ENCODE peak calls at places on chromosomes 4 and X, in seven cellular contexts. One of them, this sample, is unnamed.

GRCh38 chr4:108492816-108493595 is 127.4 kb upstream of the RPL34 start:
- DNase-seq in choroid plexus epithelial cell: peak
- DNase-seq in fibroblast of villous mesenchyme: peak
- DNase-seq in Calu3: peak
- DNase-seq in transverse colon: peak
- DNase-seq in fibroblast of pulmonary artery: no peak
- DNase-seq in breast epithelium: no peak
- DNase-seq in this sample: peak

GRCh38 chr4:159142254-159142653 is 39.4 kb downstream of the RAPGEF2 start:
- DNase-seq in breast epithelium: no peak
- DNase-seq in transverse colon: no peak
- DNase-seq in Calu3: no peak
- DNase-seq in fibroblast of pulmonary artery: peak
- DNase-seq in fibroblast of villous mesenchyme: no peak
- DNase-seq in choroid plexus epithelial cell: peak
- DNase-seq in this sample: no peak

GRCh38 chrX:37423864-37424569 is 74.9 kb downstream of the PRRG1 start:
- DNase-seq in fibroblast of villous mesenchyme: no peak
- DNase-seq in fibroblast of pulmonary artery: peak
- DNase-seq in Calu3: no peak
- DNase-seq in choroid plexus epithelial cell: peak
- DNase-seq in transverse colon: no peak
- DNase-seq in breast epithelium: no peak
- DNase-seq in this sample: no peak

GRCh38 chr4:77174426-77174825 is 17.4 kb downstream of the CCNG2 start:
- DNase-seq in fibroblast of pulmonary artery: no peak
- DNase-seq in Calu3: no peak
- DNase-seq in breast epithelium: no peak
- DNase-seq in transverse colon: no peak
- DNase-seq in choroid plexus epithelial cell: no peak
- DNase-seq in fibroblast of villous mesenchyme: no peak
- DNase-seq in this sample: no peak

GRCh38 chr4:161714022-161714751 is 449.6 kb downstream of the FSTL5 start:
- DNase-seq in fibroblast of pulmonary artery: peak
- DNase-seq in fibroblast of villous mesenchyme: peak
- DNase-seq in choroid plexus epithelial cell: peak
- DNase-seq in Calu3: no peak
- DNase-seq in transverse colon: no peak
- DNase-seq in breast epithelium: no peak
- DNase-seq in this sample: no peak

GRCh38 chr4:111362891-111363290 is 740.0 kb upstream of the PITX2 start:
- DNase-seq in fibroblast of pulmonary artery: peak
- DNase-seq in choroid plexus epithelial cell: peak
- DNase-seq in Calu3: no peak
- DNase-seq in breast epithelium: no peak
- DNase-seq in fibroblast of villous mesenchyme: peak
- DNase-seq in transverse colon: no peak
- DNase-seq in this sample: no peak

GRCh38 chr4:113602829-113603228 is 158.7 kb downstream of the CAMK2D start:
- DNase-seq in breast epithelium: no peak
- DNase-seq in fibroblast of villous mesenchyme: no peak
- DNase-seq in choroid plexus epithelial cell: no peak
- DNase-seq in Calu3: no peak
- DNase-seq in fibroblast of pulmonary artery: no peak
- DNase-seq in transverse colon: no peak
- DNase-seq in this sample: no peak

GRCh38 chr4:160826339-160826679 is 1337.5 kb downstream of the FSTL5 start:
- DNase-seq in fibroblast of pulmonary artery: no peak
- DNase-seq in transverse colon: no peak
- DNase-seq in breast epithelium: no peak
- DNase-seq in fibroblast of villous mesenchyme: no peak
- DNase-seq in choroid plexus epithelial cell: no peak
- DNase-seq in Calu3: peak
- DNase-seq in this sample: no peak

GRCh38 chr4:62482355-62482754 is 1282.2 kb downstream of the ADGRL3 start:
- DNase-seq in fibroblast of pulmonary artery: no peak
- DNase-seq in choroid plexus epithelial cell: no peak
- DNase-seq in breast epithelium: no peak
- DNase-seq in transverse colon: no peak
- DNase-seq in Calu3: no peak
- DNase-seq in fibroblast of villous mesenchyme: no peak
- DNase-seq in this sample: no peak

GRCh38 chrX:125507119-125507518 is 187.4 kb downstream of the TEX13C start:
- DNase-seq in breast epithelium: no peak
- DNase-seq in transverse colon: no peak
- DNase-seq in choroid plexus epithelial cell: no peak
- DNase-seq in Calu3: no peak
- DNase-seq in fibroblast of pulmonary artery: peak
- DNase-seq in fibroblast of villous mesenchyme: peak
- DNase-seq in this sample: no peak

GRCh38 chr4:58749206-58749605 is 1639.0 kb upstream of the IGFBP7 start:
- DNase-seq in transverse colon: peak
- DNase-seq in Calu3: no peak
- DNase-seq in breast epithelium: no peak
- DNase-seq in fibroblast of villous mesenchyme: no peak
- DNase-seq in choroid plexus epithelial cell: no peak
- DNase-seq in fibroblast of pulmonary artery: no peak
- DNase-seq in this sample: no peak

GRCh38 chr4:73856518-73856917 is 3.4 kb downstream of the PF4V1 start:
- DNase-seq in Calu3: no peak
- DNase-seq in fibroblast of pulmonary artery: peak
- DNase-seq in breast epithelium: no peak
- DNase-seq in fibroblast of villous mesenchyme: peak
- DNase-seq in transverse colon: no peak
- DNase-seq in choroid plexus epithelial cell: peak
- DNase-seq in this sample: no peak

GRCh38 chr4:6417516-6417915 is 54.9 kb downstream of the PPP2R2C start:
- DNase-seq in choroid plexus epithelial cell: no peak
- DNase-seq in breast epithelium: no peak
- DNase-seq in fibroblast of villous mesenchyme: no peak
- DNase-seq in fibroblast of pulmonary artery: no peak
- DNase-seq in transverse colon: no peak
- DNase-seq in Calu3: no peak
- DNase-seq in this sample: no peak

GRCh38 chrX:133188631-133189030 is 29.5 kb downstream of the TFDP3 start:
- DNase-seq in fibroblast of villous mesenchyme: no peak
- DNase-seq in transverse colon: no peak
- DNase-seq in Calu3: no peak
- DNase-seq in choroid plexus epithelial cell: no peak
- DNase-seq in breast epithelium: no peak
- DNase-seq in fibroblast of pulmonary artery: no peak
- DNase-seq in this sample: peak

GRCh38 chr4:15158410-15159091 is 156.3 kb downstream of the CPEB2 start:
- DNase-seq in choroid plexus epithelial cell: no peak
- DNase-seq in breast epithelium: no peak
- DNase-seq in fibroblast of villous mesenchyme: no peak
- DNase-seq in Calu3: no peak
- DNase-seq in transverse colon: no peak
- DNase-seq in fibroblast of pulmonary artery: no peak
- DNase-seq in this sample: no peak

GRCh38 chrX:48890296-48890925 is 7.2 kb downstream of the TIMM17B start:
- DNase-seq in transverse colon: no peak
- DNase-seq in fibroblast of pulmonary artery: no peak
- DNase-seq in Calu3: no peak
- DNase-seq in breast epithelium: no peak
- DNase-seq in fibroblast of villous mesenchyme: no peak
- DNase-seq in choroid plexus epithelial cell: no peak
- DNase-seq in this sample: no peak

GRCh38 chr4:186829097-186829496 is 105.4 kb upstream of the FAT1 start:
- DNase-seq in breast epithelium: no peak
- DNase-seq in transverse colon: no peak
- DNase-seq in fibroblast of pulmonary artery: no peak
- DNase-seq in Calu3: no peak
- DNase-seq in fibroblast of villous mesenchyme: no peak
- DNase-seq in choroid plexus epithelial cell: no peak
- DNase-seq in this sample: no peak

GRCh38 chr4:141455651-141456050 is 180.7 kb upstream of the IL15 start:
- DNase-seq in fibroblast of pulmonary artery: no peak
- DNase-seq in fibroblast of villous mesenchyme: no peak
- DNase-seq in breast epithelium: no peak
- DNase-seq in choroid plexus epithelial cell: peak
- DNase-seq in transverse colon: no peak
- DNase-seq in Calu3: peak
- DNase-seq in this sample: no peak

GRCh38 chrX:1306909-1307625 is 29.5 kb upstream of the IL3RA start:
- DNase-seq in Calu3: no peak
- DNase-seq in fibroblast of villous mesenchyme: no peak
- DNase-seq in fibroblast of pulmonary artery: no peak
- DNase-seq in choroid plexus epithelial cell: no peak
- DNase-seq in breast epithelium: no peak
- DNase-seq in transverse colon: no peak
- DNase-seq in this sample: no peak

GRCh38 chr4:1082215-1083182 is 30.9 kb downstream of the RNF212 start:
- DNase-seq in transverse colon: peak
- DNase-seq in fibroblast of pulmonary artery: peak
- DNase-seq in Calu3: peak
- DNase-seq in choroid plexus epithelial cell: peak
- DNase-seq in fibroblast of villous mesenchyme: peak
- DNase-seq in breast epithelium: peak
- DNase-seq in this sample: no peak

GRCh38 chr4:98601719-98602118 is 56.7 kb downstream of the TSPAN5 start:
- DNase-seq in Calu3: no peak
- DNase-seq in fibroblast of pulmonary artery: peak
- DNase-seq in transverse colon: no peak
- DNase-seq in breast epithelium: no peak
- DNase-seq in choroid plexus epithelial cell: peak
- DNase-seq in fibroblast of villous mesenchyme: peak
- DNase-seq in this sample: no peak

GRCh38 chr4:136867465-136867864 is 664.8 kb downstream of the PCDH18 start:
- DNase-seq in transverse colon: no peak
- DNase-seq in choroid plexus epithelial cell: no peak
- DNase-seq in fibroblast of villous mesenchyme: no peak
- DNase-seq in fibroblast of pulmonary artery: no peak
- DNase-seq in Calu3: no peak
- DNase-seq in breast epithelium: no peak
- DNase-seq in this sample: no peak

GRCh38 chr4:116882503-116882902 is 202.9 kb downstream of the TRAM1L1 start:
- DNase-seq in choroid plexus epithelial cell: no peak
- DNase-seq in transverse colon: no peak
- DNase-seq in Calu3: no peak
- DNase-seq in fibroblast of villous mesenchyme: no peak
- DNase-seq in fibroblast of pulmonary artery: no peak
- DNase-seq in breast epithelium: no peak
- DNase-seq in this sample: no peak

GRCh38 chrX:40157228-40158035 is 59.7 kb upstream of the BCOR start:
- DNase-seq in Calu3: no peak
- DNase-seq in fibroblast of pulmonary artery: no peak
- DNase-seq in choroid plexus epithelial cell: no peak
- DNase-seq in fibroblast of villous mesenchyme: no peak
- DNase-seq in breast epithelium: no peak
- DNase-seq in transverse colon: no peak
- DNase-seq in this sample: no peak

GRCh38 chr4:140095694-140096482 is 58.1 kb downstream of the MAML3 start:
- DNase-seq in fibroblast of villous mesenchyme: peak
- DNase-seq in breast epithelium: no peak
- DNase-seq in choroid plexus epithelial cell: peak
- DNase-seq in fibroblast of pulmonary artery: peak
- DNase-seq in Calu3: no peak
- DNase-seq in transverse colon: peak
- DNase-seq in this sample: no peak

GRCh38 chr4:22190855-22191254 is 242.3 kb upstream of the KCNIP4 start:
- DNase-seq in fibroblast of pulmonary artery: peak
- DNase-seq in fibroblast of villous mesenchyme: peak
- DNase-seq in choroid plexus epithelial cell: peak
- DNase-seq in transverse colon: no peak
- DNase-seq in breast epithelium: no peak
- DNase-seq in Calu3: peak
- DNase-seq in this sample: no peak

GRCh38 chrX:33188286-33188685 is 23.1 kb downstream of the DMD start:
- DNase-seq in fibroblast of pulmonary artery: no peak
- DNase-seq in breast epithelium: no peak
- DNase-seq in choroid plexus epithelial cell: no peak
- DNase-seq in Calu3: no peak
- DNase-seq in transverse colon: no peak
- DNase-seq in fibroblast of villous mesenchyme: no peak
- DNase-seq in this sample: no peak

GRCh38 chrX:128975716-128976115 is 547.6 kb downstream of the SMARCA1 start:
- DNase-seq in transverse colon: peak
- DNase-seq in Calu3: peak
- DNase-seq in breast epithelium: no peak
- DNase-seq in choroid plexus epithelial cell: peak
- DNase-seq in fibroblast of villous mesenchyme: no peak
- DNase-seq in fibroblast of pulmonary artery: peak
- DNase-seq in this sample: peak
- TF ChIP-seq CTCF in transverse colon: peak
- TF ChIP-seq CTCF in Calu3: peak
- TF ChIP-seq CTCF in breast epithelium: no peak
- TF ChIP-seq CTCF in choroid plexus epithelial cell: peak
- TF ChIP-seq CTCF in fibroblast of villous mesenchyme: peak
- TF ChIP-seq CTCF in fibroblast of pulmonary artery: peak
- TF ChIP-seq CTCF in this sample: peak

GRCh38 chrX:3962511-3963350 is 249.3 kb upstream of the PRKX start:
- DNase-seq in breast epithelium: no peak
- DNase-seq in choroid plexus epithelial cell: peak
- DNase-seq in Calu3: peak
- DNase-seq in fibroblast of villous mesenchyme: peak
- DNase-seq in transverse colon: no peak
- DNase-seq in fibroblast of pulmonary artery: peak
- DNase-seq in this sample: peak
- TF ChIP-seq CTCF in breast epithelium: no peak
- TF ChIP-seq CTCF in choroid plexus epithelial cell: peak
- TF ChIP-seq CTCF in Calu3: peak
- TF ChIP-seq CTCF in fibroblast of villous mesenchyme: peak
- TF ChIP-seq CTCF in transverse colon: peak
- TF ChIP-seq CTCF in fibroblast of pulmonary artery: peak
- TF ChIP-seq CTCF in this sample: peak

DNA sequence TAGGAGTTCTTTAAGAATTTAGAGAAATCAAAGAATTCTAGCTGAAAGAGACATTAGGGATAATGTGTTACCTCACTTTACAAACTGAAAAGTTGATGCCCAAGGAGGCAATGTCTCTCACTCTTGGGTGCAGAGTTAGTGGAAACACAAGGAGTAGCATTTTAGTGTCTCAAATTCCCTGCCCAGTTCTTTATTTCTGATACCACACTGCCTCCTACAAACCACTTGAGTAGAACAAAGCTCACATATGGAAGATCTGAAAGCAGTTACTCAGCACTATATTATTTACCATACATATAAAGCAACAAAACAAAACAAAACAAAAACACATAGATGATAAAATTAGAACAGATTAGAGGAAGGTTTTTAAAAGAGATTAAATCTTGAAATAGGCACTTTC is 124.2 kb downstream of the REELD1 start:
- DNase-seq in choroid plexus epithelial cell: peak
- DNase-seq in fibroblast of pulmonary artery: peak
- DNase-seq in transverse colon: no peak
- DNase-seq in fibroblast of villous mesenchyme: peak
- DNase-seq in Calu3: no peak
- DNase-seq in breast epithelium: no peak
- DNase-seq in this sample: no peak
- TF ChIP-seq CTCF in choroid plexus epithelial cell: no peak
- TF ChIP-seq CTCF in fibroblast of pulmonary artery: peak
- TF ChIP-seq CTCF in transverse colon: no peak
- TF ChIP-seq CTCF in fibroblast of villous mesenchyme: peak
- TF ChIP-seq CTCF in Calu3: no peak
- TF ChIP-seq CTCF in breast epithelium: no peak
- TF ChIP-seq CTCF in this sample: no peak

DNA sequence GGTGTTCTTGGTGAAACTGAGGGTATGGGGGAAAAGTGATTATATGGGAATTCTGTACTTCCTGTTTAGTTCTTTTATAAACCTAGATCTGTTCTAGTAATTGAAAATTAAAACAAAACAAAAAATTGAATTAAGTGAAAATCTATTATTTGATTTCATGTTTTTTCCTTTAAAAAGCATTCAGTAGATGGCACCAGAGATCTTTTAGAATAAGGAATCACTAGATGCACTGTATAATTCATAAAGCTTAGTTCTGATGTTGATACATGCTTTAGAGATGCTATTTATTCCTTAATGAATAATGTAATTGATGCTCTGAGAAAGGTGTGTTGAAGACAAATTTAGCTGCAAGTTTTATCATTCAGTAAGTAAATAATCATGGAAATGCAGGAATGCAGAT is 87.3 kb downstream of the LCORL start:
- DNase-seq in fibroblast of pulmonary artery: peak
- DNase-seq in Calu3: no peak
- DNase-seq in choroid plexus epithelial cell: peak
- DNase-seq in fibroblast of villous mesenchyme: peak
- DNase-seq in transverse colon: no peak
- DNase-seq in breast epithelium: no peak
- DNase-seq in this sample: no peak
- TF ChIP-seq CTCF in fibroblast of pulmonary artery: peak
- TF ChIP-seq CTCF in Calu3: no peak
- TF ChIP-seq CTCF in choroid plexus epithelial cell: peak
- TF ChIP-seq CTCF in fibroblast of villous mesenchyme: peak
- TF ChIP-seq CTCF in transverse colon: no peak
- TF ChIP-seq CTCF in breast epithelium: no peak
- TF ChIP-seq CTCF in this sample: no peak